ENCODE peak calls at places on chromosomes 2 and 18, in six cellular contexts. U is neural progenitor cell, O is heart right ventricle, I is bronchial epithelial cell, C is colonic mucosa, M is upper lobe of right lung. Y is an unnamed sample.

GRCh38 chr2:240703417-240704341 is 12.0 kb downstream of the AQP12A start:
- DNase-seq in U (no peak), O (no peak), I (no peak), C (no peak), M (no peak), Y (no peak)

GRCh38 chr2:120389036-120389391 is 43.1 kb downstream of the INHBB start:
- DNase-seq in U (no peak), O (no peak), I (no peak), C (no peak), M (peak; percentile 52), Y (peak; percentile 48)

GRCh38 chr18:47931707-47932103 is 1.2 kb upstream of the SMAD2 start:
- DNase-seq in U (peak; percentile 78), O (peak; percentile 15), I (peak; percentile 39), C (peak; percentile 34), M (peak; percentile 65), Y (no peak)

GRCh38 chr2:28477645-28478044 is 18.2 kb upstream of the PLB1 start:
- DNase-seq in U (no peak), O (no peak), I (no peak), C (no peak), M (no peak), Y (no peak)

GRCh38 chr2:139917723-139918384 is 1137.7 kb upstream of the NXPH2 start:
- DNase-seq in U (no peak), O (no peak), I (no peak), C (no peak), M (no peak), Y (no peak)

GRCh38 chr2:74250189-74250631 is 51.8 kb downstream of the MTHFD2 start:
- DNase-seq in U (peak; percentile 71), O (peak; percentile 25), I (peak; percentile 29), C (peak; percentile 41), M (peak; percentile 71), Y (no peak)

GRCh38 chr2:213251618-213252017 is 32.6 kb upstream of the SPAG16 start:
- DNase-seq in U (peak; percentile 83), O (no peak), I (peak; percentile 70), C (no peak), M (no peak), Y (no peak)

GRCh38 chr18:61541673-61542072 is 208.4 kb downstream of the CDH20 start:
- DNase-seq in U (no peak), O (no peak), I (peak; percentile 94), C (no peak), M (no peak), Y (no peak)

GRCh38 chr18:39345321-39345720 is 1779.7 kb upstream of the CELF4 start:
- DNase-seq in U (no peak), O (no peak), I (no peak), C (no peak), M (no peak), Y (no peak)

GRCh38 chr18:22637787-22638186 is 220.1 kb upstream of the CTAGE1 start:
- DNase-seq in U (no peak), O (no peak), I (peak; percentile 72), C (no peak), M (no peak), Y (no peak)

GRCh38 chr2:61949458-61950107 is 44.1 kb downstream of the COMMD1 start:
- DNase-seq in U (no peak), O (no peak), I (no peak), C (no peak), M (no peak), Y (no peak)

GRCh38 chr2:113122364-113122763 is 5.0 kb upstream of the IL1RN start:
- DNase-seq in U (no peak), O (no peak), I (no peak), C (no peak), M (no peak), Y (no peak)

GRCh38 chr2:168185583-168186274 is 61.7 kb downstream of the STK39 start:
- DNase-seq in U (peak; percentile 74), O (no peak), I (peak; percentile 43), C (no peak), M (no peak), Y (no peak)

GRCh38 chr2:18073601-18074000 is 195.1 kb downstream of the KCNS3 start:
- DNase-seq in U (no peak), O (no peak), I (no peak), C (no peak), M (no peak), Y (no peak)

GRCh38 chr2:128245816-128246215 is 72.9 kb downstream of the HS6ST1 start:
- DNase-seq in U (no peak), O (no peak), I (no peak), C (no peak), M (no peak), Y (no peak)

GRCh38 chr2:236507393-236508085 is 62.1 kb upstream of the ACKR3 start:
- DNase-seq in U (peak; percentile 87), O (peak; percentile 19), I (peak; percentile 71), C (no peak), M (peak; percentile 90), Y (peak; percentile 78)

GRCh38 chr2:240469239-240469636 is 33.8 kb downstream of the GPC1 start:
- DNase-seq in U (peak; percentile 24), O (peak; percentile 2), I (no peak), C (peak; percentile 12), M (peak; percentile 48), Y (no peak)

GRCh38 chr2:99662761-99663341 is 173.0 kb upstream of the REV1 start:
- DNase-seq in U (no peak), O (peak; percentile 59), I (peak; percentile 10), C (no peak), M (no peak), Y (no peak)

GRCh38 chr18:2515908-2516625 is 55.2 kb downstream of the METTL4 start:
- DNase-seq in U (no peak), O (no peak), I (peak; percentile 97), C (no peak), M (no peak), Y (peak; percentile 72)

GRCh38 chr2:63226297-63226696 is 175.7 kb downstream of the OTX1 start:
- DNase-seq in U (no peak), O (no peak), I (peak; percentile 33), C (no peak), M (no peak), Y (no peak)

GRCh38 chr2:112811841-112812306 is 24.7 kb downstream of the IL1B start:
- DNase-seq in U (no peak), O (peak; percentile 63), I (peak; percentile 98), C (peak; percentile 43), M (no peak), Y (no peak)

GRCh38 chr2:108575132-108575966 is 41.1 kb downstream of the LIMS1 start:
- DNase-seq in U (peak; percentile 61), O (no peak), I (peak; percentile 63), C (no peak), M (no peak), Y (no peak)

GRCh38 chr2:46747297-46747818 is 168.2 kb downstream of the MCFD2 start:
- DNase-seq in U (no peak), O (no peak), I (no peak), C (no peak), M (no peak), Y (no peak)

GRCh38 chr2:40451926-40452605 is at the start of gene SLC8A1:
- DNase-seq in U (peak; percentile 82), O (no peak), I (no peak), C (no peak), M (peak; percentile 75), Y (no peak)

GRCh38 chr2:189581354-189582139 is 961 bp upstream of the SLC40A1 start:
- DNase-seq in U (peak; percentile 50), O (peak; percentile 16), I (no peak), C (peak; percentile 57), M (no peak), Y (no peak)
- H3K27me3 ChIP-seq in U (peaks cover 99% of the 10 kb centered on the region), O (no peaks in the 10 kb centered on the region), I (no peaks in the 10 kb centered on the region), C (no peaks in the 10 kb centered on the region), M (no peaks in the 10 kb centered on the region), Y (peaks cover 57% of the 10 kb centered on the region)

GRCh38 chr2:222311321-222311977 is 12.7 kb upstream of the PAX3 start:
- DNase-seq in U (peak; percentile 69), O (no peak), I (no peak), C (no peak), M (peak; percentile 52), Y (no peak)
- H3K27me3 ChIP-seq in U (peaks cover 100% of the 10 kb centered on the region), O (peaks cover 80% of the 10 kb centered on the region), I (peaks cover 75% of the 10 kb centered on the region), C (peaks cover 74% of the 10 kb centered on the region), M (peaks cover 98% of the 10 kb centered on the region), Y (peaks cover 98% of the 10 kb centered on the region)

DNA sequence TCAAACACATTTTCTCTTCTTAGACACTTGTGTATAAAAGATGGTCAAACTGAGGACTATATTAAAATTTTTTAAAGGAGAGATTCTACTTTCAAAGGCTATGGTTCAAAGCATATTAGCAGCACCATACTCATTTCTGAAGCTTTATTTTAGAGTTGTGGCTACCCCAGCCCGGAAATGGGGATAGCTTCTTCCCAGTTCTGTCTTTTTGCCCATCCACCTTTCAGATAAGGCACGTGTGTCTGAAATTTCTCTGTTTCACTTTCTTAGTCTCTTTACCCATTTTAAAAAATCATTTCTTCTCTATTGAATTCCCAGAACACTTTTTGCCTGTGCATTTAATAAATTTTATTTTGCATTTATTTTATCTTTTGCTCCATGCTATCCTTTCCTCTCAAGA is 431.5 kb downstream of the RNF144A start:
- DNase-seq in U (no peak), O (no peak), I (no peak), C (no peak), M (no peak), Y (no peak)
- H3K27me3 ChIP-seq in U (no peaks in the 10 kb centered on the region), O (no peaks in the 10 kb centered on the region), I (no peaks in the 10 kb centered on the region), C (no peaks in the 10 kb centered on the region), M (no peaks in the 10 kb centered on the region), Y (no peaks in the 10 kb centered on the region)

GRCh38 chr18:57364460-57364859 is 12.1 kb downstream of the ST8SIA3 start:
- DNase-seq in U (no peak), O (no peak), I (no peak), C (no peak), M (no peak), Y (no peak)
- H3K27me3 ChIP-seq in U (no peaks in the 10 kb centered on the region), O (peaks cover 12% of the 10 kb centered on the region), I (no peaks in the 10 kb centered on the region), C (no peaks in the 10 kb centered on the region), M (no peaks in the 10 kb centered on the region), Y (no peaks in the 10 kb centered on the region)

DNA sequence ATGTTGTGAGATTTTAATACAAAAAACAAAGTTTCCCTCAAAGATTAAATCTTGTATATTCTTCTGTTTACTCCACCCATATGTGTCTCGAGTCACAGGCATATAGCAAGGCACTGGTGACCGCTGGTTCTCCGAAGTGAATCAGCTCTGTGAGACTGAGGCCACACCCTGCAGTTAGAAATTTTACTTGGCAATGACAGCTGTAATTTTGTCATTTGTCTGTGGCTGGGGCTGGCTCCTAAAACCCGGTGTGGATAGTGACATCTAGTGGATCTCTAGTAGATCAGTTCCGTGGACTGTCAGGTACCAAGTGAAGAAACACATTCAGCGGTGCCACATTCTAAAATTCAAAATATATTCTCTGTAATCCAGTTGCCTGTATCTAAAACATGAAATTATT is 278.0 kb downstream of the NEDD4L start:
- DNase-seq in U (peak; percentile 45), O (peak; percentile 79), I (peak; percentile 86), C (peak; percentile 78), M (no peak), Y (no peak)
- H3K27me3 ChIP-seq in U (no peaks in the 10 kb centered on the region), O (no peaks in the 10 kb centered on the region), I (no peaks in the 10 kb centered on the region), C (no peaks in the 10 kb centered on the region), M (no peaks in the 10 kb centered on the region), Y (no peaks in the 10 kb centered on the region)

GRCh38 chr2:176122633-176123482 is at the start of gene HOXD9:
- DNase-seq in U (peak; percentile 67), O (no peak), I (no peak), C (peak; percentile 81), M (no peak), Y (no peak)
- H3K27me3 ChIP-seq in U (peaks cover 100% of the 10 kb centered on the region), O (peaks cover 99% of the 10 kb centered on the region), I (peaks cover 73% of the 10 kb centered on the region), C (peaks cover 68% of the 10 kb centered on the region), M (peaks cover 99% of the 10 kb centered on the region), Y (no peaks in the 10 kb centered on the region)

GRCh38 chr2:20661028-20661980 is 5.6 kb upstream of the GDF7 start:
- DNase-seq in U (peak; percentile 78), O (peak; percentile 63), I (peak; percentile 83), C (peak; percentile 73), M (peak; percentile 72), Y (peak; percentile 19)
- H3K27me3 ChIP-seq in U (peaks cover 92% of the 10 kb centered on the region), O (peaks cover 54% of the 10 kb centered on the region), I (peaks cover 30% of the 10 kb centered on the region), C (peaks cover 43% of the 10 kb centered on the region), M (peaks cover 46% of the 10 kb centered on the region), Y (peaks cover 44% of the 10 kb centered on the region)

Y was measured in RWPE2.